ENCODE peak calls at places on chromosomes 5 and 9, in nine cellular contexts. One of them, this sample, is unnamed.

GRCh38 chr9:130305381-130305780 is 39.8 kb downstream of the HMCN2 start:
- DNase-seq in SK-N-SH: no peak
- DNase-seq in K562: no peak
- DNase-seq in sigmoid colon: peak; percentile 88
- DNase-seq in cardiac muscle cell: peak; percentile 36
- DNase-seq in HepG2: no peak
- DNase-seq in stomach: no peak
- DNase-seq in GM06990: no peak
- DNase-seq in DND-41: no peak
- DNase-seq in this sample: no peak

GRCh38 chr9:28779240-28779639 is 1206.0 kb upstream of the C9orf72 start:
- DNase-seq in stomach: no peak
- DNase-seq in cardiac muscle cell: peak; percentile 10
- DNase-seq in HepG2: no peak
- DNase-seq in sigmoid colon: no peak
- DNase-seq in GM06990: no peak
- DNase-seq in SK-N-SH: peak; percentile 20
- DNase-seq in K562: no peak
- DNase-seq in DND-41: no peak
- DNase-seq in this sample: no peak

GRCh38 chr5:127652952-127653611 is 4.2 kb downstream of the CTXN3 start:
- DNase-seq in SK-N-SH: no peak
- DNase-seq in cardiac muscle cell: no peak
- DNase-seq in sigmoid colon: no peak
- DNase-seq in HepG2: no peak
- DNase-seq in DND-41: no peak
- DNase-seq in stomach: no peak
- DNase-seq in GM06990: no peak
- DNase-seq in K562: no peak
- DNase-seq in this sample: no peak

GRCh38 chr9:128712451-128713410 is 10.4 kb downstream of the PKN3 start:
- DNase-seq in SK-N-SH: peak; percentile 17
- DNase-seq in GM06990: no peak
- DNase-seq in DND-41: no peak
- DNase-seq in K562: no peak
- DNase-seq in cardiac muscle cell: no peak
- DNase-seq in HepG2: no peak
- DNase-seq in stomach: no peak
- DNase-seq in sigmoid colon: peak; percentile 52
- DNase-seq in this sample: no peak

GRCh38 chr5:33843579-33843978 is 48.2 kb downstream of the ADAMTS12 start:
- DNase-seq in cardiac muscle cell: peak; percentile 76
- DNase-seq in K562: no peak
- DNase-seq in GM06990: no peak
- DNase-seq in DND-41: no peak
- DNase-seq in sigmoid colon: no peak
- DNase-seq in stomach: no peak
- DNase-seq in HepG2: no peak
- DNase-seq in SK-N-SH: no peak
- DNase-seq in this sample: peak; percentile 86

GRCh38 chr9:93072383-93072795 is 13.9 kb downstream of the SUSD3 start:
- DNase-seq in DND-41: peak; percentile 52
- DNase-seq in K562: no peak
- DNase-seq in SK-N-SH: peak; percentile 74
- DNase-seq in stomach: no peak
- DNase-seq in HepG2: no peak
- DNase-seq in GM06990: no peak
- DNase-seq in sigmoid colon: peak; percentile 87
- DNase-seq in cardiac muscle cell: peak; percentile 71
- DNase-seq in this sample: no peak

GRCh38 chr5:142542906-142543305 is 143.0 kb downstream of the FGF1 start:
- DNase-seq in K562: no peak
- DNase-seq in GM06990: no peak
- DNase-seq in sigmoid colon: no peak
- DNase-seq in stomach: no peak
- DNase-seq in SK-N-SH: no peak
- DNase-seq in cardiac muscle cell: peak; percentile 73
- DNase-seq in HepG2: no peak
- DNase-seq in DND-41: no peak
- DNase-seq in this sample: no peak

GRCh38 chr5:116313366-116313765 is 228.5 kb downstream of the COMMD10 start:
- DNase-seq in SK-N-SH: no peak
- DNase-seq in HepG2: no peak
- DNase-seq in DND-41: no peak
- DNase-seq in stomach: no peak
- DNase-seq in sigmoid colon: no peak
- DNase-seq in GM06990: no peak
- DNase-seq in K562: no peak
- DNase-seq in cardiac muscle cell: no peak
- DNase-seq in this sample: no peak

GRCh38 chr5:27020965-27021364 is 17.4 kb downstream of the CDH9 start:
- DNase-seq in sigmoid colon: no peak
- DNase-seq in SK-N-SH: no peak
- DNase-seq in DND-41: no peak
- DNase-seq in K562: no peak
- DNase-seq in stomach: no peak
- DNase-seq in cardiac muscle cell: peak; percentile 63
- DNase-seq in HepG2: peak; percentile 2
- DNase-seq in GM06990: no peak
- DNase-seq in this sample: no peak

GRCh38 chr5:32329395-32329834 is 16.7 kb upstream of the MTMR12 start:
- DNase-seq in stomach: peak; percentile 76
- DNase-seq in SK-N-SH: peak; percentile 72
- DNase-seq in HepG2: peak; percentile 73
- DNase-seq in DND-41: peak; percentile 23
- DNase-seq in sigmoid colon: peak; percentile 79
- DNase-seq in GM06990: peak; percentile 53
- DNase-seq in K562: peak; percentile 72
- DNase-seq in cardiac muscle cell: peak; percentile 78
- DNase-seq in this sample: peak; percentile 65

GRCh38 chr5:100518377-100518776 is 16.8 kb upstream of the FAM174A start:
- DNase-seq in stomach: no peak
- DNase-seq in DND-41: no peak
- DNase-seq in GM06990: no peak
- DNase-seq in SK-N-SH: no peak
- DNase-seq in cardiac muscle cell: no peak
- DNase-seq in HepG2: no peak
- DNase-seq in sigmoid colon: no peak
- DNase-seq in K562: no peak
- DNase-seq in this sample: no peak
- TF ChIP-seq CTCF in stomach: no peak
- TF ChIP-seq CTCF in DND-41: no peak
- TF ChIP-seq CTCF in GM06990: no peak
- TF ChIP-seq CTCF in SK-N-SH: no peak
- TF ChIP-seq CTCF in cardiac muscle cell: no peak
- TF ChIP-seq CTCF in HepG2: no peak
- TF ChIP-seq CTCF in sigmoid colon: no peak
- TF ChIP-seq CTCF in K562: no peak
- TF ChIP-seq CTCF in this sample: no peak

GRCh38 chr9:137626448-137626847 is 7.6 kb downstream of the EHMT1 start:
- DNase-seq in sigmoid colon: no peak
- DNase-seq in K562: no peak
- DNase-seq in GM06990: no peak
- DNase-seq in cardiac muscle cell: no peak
- DNase-seq in stomach: no peak
- DNase-seq in DND-41: no peak
- DNase-seq in HepG2: no peak
- DNase-seq in SK-N-SH: no peak
- DNase-seq in this sample: no peak

GRCh38 chr9:137618105-137619067 is at the start of gene EHMT1:
- DNase-seq in sigmoid colon: peak; percentile 90
- DNase-seq in cardiac muscle cell: peak; percentile 90
- DNase-seq in HepG2: peak; percentile 67
- DNase-seq in GM06990: peak; percentile 90
- DNase-seq in DND-41: peak; percentile 85
- DNase-seq in SK-N-SH: peak; percentile 99
- DNase-seq in stomach: peak; percentile 91
- DNase-seq in K562: peak; percentile 96
- DNase-seq in this sample: peak; percentile 57

GRCh38 chr9:137620581-137620980 is 1.8 kb downstream of the EHMT1 start:
- DNase-seq in sigmoid colon: no peak
- DNase-seq in GM06990: no peak
- DNase-seq in DND-41: no peak
- DNase-seq in HepG2: no peak
- DNase-seq in K562: no peak
- DNase-seq in cardiac muscle cell: no peak
- DNase-seq in stomach: no peak
- DNase-seq in SK-N-SH: no peak
- DNase-seq in this sample: no peak

GRCh38 chr9:137619240-137620090 is 660 bp downstream of the EHMT1 start:
- DNase-seq in HepG2: no peak
- DNase-seq in SK-N-SH: no peak
- DNase-seq in sigmoid colon: peak; percentile 73
- DNase-seq in stomach: peak; percentile 42
- DNase-seq in DND-41: peak; percentile 42
- DNase-seq in K562: no peak
- DNase-seq in cardiac muscle cell: peak; percentile 61
- DNase-seq in GM06990: peak; percentile 58
- DNase-seq in this sample: peak; percentile 33

GRCh38 chr9:137621131-137621757 is 2.4 kb downstream of the EHMT1 start:
- DNase-seq in stomach: no peak
- DNase-seq in cardiac muscle cell: peak; percentile 25
- DNase-seq in HepG2: no peak
- DNase-seq in SK-N-SH: no peak
- DNase-seq in sigmoid colon: no peak
- DNase-seq in K562: no peak
- DNase-seq in DND-41: no peak
- DNase-seq in GM06990: no peak
- DNase-seq in this sample: peak; percentile 41
- H3K4me3 ChIP-seq in stomach: no peak overlapping the region
- H3K4me3 ChIP-seq in cardiac muscle cell: no peak overlapping the region
- H3K4me3 ChIP-seq in HepG2: peak overlapping the region; percentile 83
- H3K4me3 ChIP-seq in SK-N-SH: no peak overlapping the region
- H3K4me3 ChIP-seq in sigmoid colon: no peak overlapping the region
- H3K4me3 ChIP-seq in K562: no peak overlapping the region
- H3K4me3 ChIP-seq in DND-41: no peak overlapping the region
- H3K4me3 ChIP-seq in GM06990: no peak overlapping the region
- H3K4me3 ChIP-seq in this sample: no peak overlapping the region

DNA sequence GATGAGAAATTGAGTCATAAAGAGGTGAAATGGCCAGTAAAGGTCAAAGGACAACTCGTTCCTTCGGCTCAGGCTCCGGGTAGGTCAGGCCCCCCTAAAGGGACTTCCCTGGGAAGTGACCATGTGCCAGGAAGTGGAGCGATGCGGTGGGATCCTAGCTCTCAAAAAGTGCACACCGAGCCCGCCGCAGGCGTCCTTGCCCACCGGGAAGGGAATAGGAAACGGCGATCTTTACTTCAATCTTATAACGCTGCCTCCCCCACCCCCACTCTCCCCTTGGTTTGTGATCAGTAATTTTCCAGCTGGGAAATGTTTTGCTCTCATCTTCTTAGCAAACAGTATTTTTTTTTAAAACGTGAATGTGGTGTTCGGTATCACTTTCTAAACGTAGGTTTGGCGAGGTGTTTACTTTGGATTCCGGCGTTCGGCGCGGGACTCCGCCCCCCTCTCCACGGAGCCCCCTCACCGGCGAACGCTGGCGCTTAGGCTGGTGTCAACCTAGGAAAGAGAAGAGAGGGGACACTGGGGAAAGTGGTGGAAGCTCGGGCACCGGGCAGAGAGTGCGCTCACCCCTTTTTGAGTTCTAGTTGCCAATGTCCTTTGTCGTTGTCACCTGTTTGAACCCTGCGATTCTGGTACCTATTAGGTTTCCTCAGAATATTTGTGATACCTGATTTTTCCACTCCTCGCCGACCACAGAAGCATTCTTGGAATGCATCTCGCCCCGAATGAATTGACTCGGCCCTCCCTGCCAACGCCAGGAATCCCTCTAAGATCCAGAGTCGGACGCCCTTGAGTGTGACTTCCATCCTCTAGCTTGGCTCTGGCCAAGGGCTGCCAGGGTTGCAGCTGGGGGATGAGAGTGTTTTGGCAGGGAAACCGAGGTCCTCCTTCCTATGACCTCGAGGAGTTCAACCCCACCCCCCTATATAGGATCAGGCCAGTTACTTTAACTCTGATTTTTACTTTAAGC is 1.8 kb upstream of the KLF4 start:
- DNase-seq in cardiac muscle cell: peak; percentile 27
- DNase-seq in GM06990: peak; percentile 6
- DNase-seq in sigmoid colon: peak; percentile 81
- DNase-seq in stomach: peak; percentile 30
- DNase-seq in HepG2: no peak
- DNase-seq in DND-41: no peak
- DNase-seq in SK-N-SH: no peak
- DNase-seq in K562: no peak
- DNase-seq in this sample: no peak
- H3K27me3 ChIP-seq in cardiac muscle cell: peaks cover 86% of the 10 kb centered on the region
- H3K27me3 ChIP-seq in GM06990: peaks cover 4% of the 10 kb centered on the region
- H3K27me3 ChIP-seq in sigmoid colon: no peaks in the 10 kb centered on the region
- H3K27me3 ChIP-seq in stomach: peaks cover 50% of the 10 kb centered on the region
- H3K27me3 ChIP-seq in HepG2: no peaks in the 10 kb centered on the region
- H3K27me3 ChIP-seq in DND-41: no peaks in the 10 kb centered on the region
- H3K27me3 ChIP-seq in SK-N-SH: peaks cover 73% of the 10 kb centered on the region
- H3K27me3 ChIP-seq in K562: peaks cover 13% of the 10 kb centered on the region
- H3K27me3 ChIP-seq in this sample: peaks cover 1% of the 10 kb centered on the region

DNA sequence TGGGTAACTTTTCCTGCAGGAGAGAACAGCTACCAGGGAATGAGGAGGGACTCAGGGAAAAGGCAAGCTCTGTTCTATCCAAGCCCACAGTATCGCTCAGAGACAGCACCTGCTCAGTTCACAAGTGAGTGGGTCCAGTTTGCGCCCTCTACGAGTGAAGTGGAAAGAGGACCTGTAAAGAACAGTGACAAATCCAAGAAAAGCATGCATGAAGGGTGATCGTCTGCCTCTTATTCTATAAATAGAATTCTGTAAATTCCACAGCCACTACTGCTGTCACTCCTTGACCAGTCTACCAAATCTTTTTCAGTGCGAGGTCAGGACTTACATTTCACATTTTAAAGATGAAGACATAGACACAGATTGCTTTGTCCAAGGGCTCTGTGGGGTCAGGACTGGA is 117.5 kb downstream of the ENTREP1 start:
- DNase-seq in GM06990: no peak
- DNase-seq in cardiac muscle cell: no peak
- DNase-seq in DND-41: no peak
- DNase-seq in stomach: no peak
- DNase-seq in sigmoid colon: no peak
- DNase-seq in K562: no peak
- DNase-seq in HepG2: no peak
- DNase-seq in SK-N-SH: no peak
- DNase-seq in this sample: no peak
- TF ChIP-seq CTCF in GM06990: no peak
- TF ChIP-seq CTCF in cardiac muscle cell: no peak
- TF ChIP-seq CTCF in DND-41: no peak
- TF ChIP-seq CTCF in stomach: no peak
- TF ChIP-seq CTCF in sigmoid colon: no peak
- TF ChIP-seq CTCF in K562: no peak
- TF ChIP-seq CTCF in HepG2: no peak
- TF ChIP-seq CTCF in SK-N-SH: no peak
- TF ChIP-seq CTCF in this sample: no peak

GRCh38 chr5:139660916-139661814 is 13.0 kb downstream of the CXXC5 start:
- DNase-seq in K562: peak; percentile 79
- DNase-seq in sigmoid colon: peak; percentile 97
- DNase-seq in SK-N-SH: peak; percentile 84
- DNase-seq in cardiac muscle cell: peak; percentile 91
- DNase-seq in HepG2: no peak
- DNase-seq in GM06990: peak; percentile 81
- DNase-seq in DND-41: no peak
- DNase-seq in stomach: peak; percentile 87
- DNase-seq in this sample: peak; percentile 93
- H3K4me3 ChIP-seq in K562: peak overlapping the region; percentile 23
- H3K4me3 ChIP-seq in sigmoid colon: peak overlapping the region; percentile 28
- H3K4me3 ChIP-seq in SK-N-SH: no peak overlapping the region
- H3K4me3 ChIP-seq in cardiac muscle cell: no peak overlapping the region
- H3K4me3 ChIP-seq in HepG2: no peak overlapping the region
- H3K4me3 ChIP-seq in GM06990: no peak overlapping the region
- H3K4me3 ChIP-seq in DND-41: no peak overlapping the region
- H3K4me3 ChIP-seq in stomach: peak overlapping the region; percentile 23
- H3K4me3 ChIP-seq in this sample: no peak overlapping the region

GRCh38 chr5:136521696-136522095 is 156.4 kb upstream of the TRPC7 start:
- DNase-seq in HepG2: no peak
- DNase-seq in sigmoid colon: no peak
- DNase-seq in GM06990: no peak
- DNase-seq in K562: no peak
- DNase-seq in SK-N-SH: no peak
- DNase-seq in DND-41: no peak
- DNase-seq in stomach: no peak
- DNase-seq in cardiac muscle cell: no peak
- DNase-seq in this sample: no peak
- H3K27me3 ChIP-seq in HepG2: no peaks in the 10 kb centered on the region
- H3K27me3 ChIP-seq in sigmoid colon: no peaks in the 10 kb centered on the region
- H3K27me3 ChIP-seq in GM06990: no peaks in the 10 kb centered on the region
- H3K27me3 ChIP-seq in K562: no peaks in the 10 kb centered on the region
- H3K27me3 ChIP-seq in SK-N-SH: peaks cover 4% of the 10 kb centered on the region
- H3K27me3 ChIP-seq in DND-41: peaks cover 3% of the 10 kb centered on the region
- H3K27me3 ChIP-seq in stomach: no peaks in the 10 kb centered on the region
- H3K27me3 ChIP-seq in cardiac muscle cell: no peaks in the 10 kb centered on the region
- H3K27me3 ChIP-seq in this sample: no peaks in the 10 kb centered on the region